ENCODE peak calls at places on chromosome 7, in eight cellular contexts. One of them, this sample, is unnamed.
A peak's percentile ranks its signal among the peaks of the same experiment; 100 is the strongest.

GRCh38 chr7:115678049-115678982 is 352.2 kb downstream of the TFEC start:
- DNase-seq in ascending aorta: no peak
- DNase-seq in lower lobe of right lung: no peak
- DNase-seq in colonic mucosa: peak; percentile 62
- DNase-seq in psoas muscle: no peak
- DNase-seq in upper lobe of right lung: no peak
- DNase-seq in heart right ventricle: no peak
- DNase-seq in fibroblast of lung: peak; percentile 75
- DNase-seq in this sample: peak; percentile 25

GRCh38 chr7:27526991-27527722 is 135.5 kb downstream of the HIBADH start:
- DNase-seq in ascending aorta: no peak
- DNase-seq in lower lobe of right lung: no peak
- DNase-seq in colonic mucosa: no peak
- DNase-seq in psoas muscle: no peak
- DNase-seq in upper lobe of right lung: no peak
- DNase-seq in heart right ventricle: no peak
- DNase-seq in fibroblast of lung: peak; percentile 41
- DNase-seq in this sample: no peak

GRCh38 chr7:2821842-2822507 is 22.1 kb downstream of the GNA12 start:
- DNase-seq in ascending aorta: no peak
- DNase-seq in lower lobe of right lung: no peak
- DNase-seq in colonic mucosa: no peak
- DNase-seq in psoas muscle: no peak
- DNase-seq in upper lobe of right lung: no peak
- DNase-seq in heart right ventricle: no peak
- DNase-seq in fibroblast of lung: peak; percentile 77
- DNase-seq in this sample: no peak

GRCh38 chr7:92988051-92988450 is 129.7 kb downstream of the SAMD9 start:
- DNase-seq in ascending aorta: no peak
- DNase-seq in lower lobe of right lung: no peak
- DNase-seq in colonic mucosa: no peak
- DNase-seq in psoas muscle: no peak
- DNase-seq in upper lobe of right lung: no peak
- DNase-seq in heart right ventricle: no peak
- DNase-seq in fibroblast of lung: peak; percentile 69
- DNase-seq in this sample: no peak

GRCh38 chr7:4730276-4730675 is 45.1 kb upstream of the AP5Z1 start:
- DNase-seq in ascending aorta: no peak
- DNase-seq in lower lobe of right lung: no peak
- DNase-seq in colonic mucosa: no peak
- DNase-seq in psoas muscle: no peak
- DNase-seq in upper lobe of right lung: no peak
- DNase-seq in heart right ventricle: no peak
- DNase-seq in fibroblast of lung: no peak
- DNase-seq in this sample: no peak

GRCh38 chr7:12089951-12090756 is 120.9 kb upstream of the TMEM106B start:
- DNase-seq in ascending aorta: no peak
- DNase-seq in lower lobe of right lung: no peak
- DNase-seq in colonic mucosa: no peak
- DNase-seq in psoas muscle: no peak
- DNase-seq in upper lobe of right lung: peak; percentile 40
- DNase-seq in heart right ventricle: no peak
- DNase-seq in fibroblast of lung: no peak
- DNase-seq in this sample: no peak

GRCh38 chr7:78130443-78131200 is 332.0 kb downstream of the PHTF2 start:
- DNase-seq in ascending aorta: no peak
- DNase-seq in lower lobe of right lung: peak; percentile 55
- DNase-seq in colonic mucosa: no peak
- DNase-seq in psoas muscle: no peak
- DNase-seq in upper lobe of right lung: peak; percentile 67
- DNase-seq in heart right ventricle: no peak
- DNase-seq in fibroblast of lung: no peak
- DNase-seq in this sample: no peak

GRCh38 chr7:18315241-18315640 is 180.3 kb upstream of the HDAC9 start:
- DNase-seq in ascending aorta: no peak
- DNase-seq in lower lobe of right lung: no peak
- DNase-seq in colonic mucosa: no peak
- DNase-seq in psoas muscle: no peak
- DNase-seq in upper lobe of right lung: no peak
- DNase-seq in heart right ventricle: no peak
- DNase-seq in fibroblast of lung: no peak
- DNase-seq in this sample: no peak

GRCh38 chr7:40099837-40100236 is 34.6 kb downstream of the MPLKIP start:
- DNase-seq in ascending aorta: no peak
- DNase-seq in lower lobe of right lung: no peak
- DNase-seq in colonic mucosa: no peak
- DNase-seq in psoas muscle: no peak
- DNase-seq in upper lobe of right lung: no peak
- DNase-seq in heart right ventricle: no peak
- DNase-seq in fibroblast of lung: no peak
- DNase-seq in this sample: no peak

GRCh38 chr7:155578016-155578415 is 31.7 kb upstream of the CNPY1 start:
- DNase-seq in ascending aorta: no peak
- DNase-seq in lower lobe of right lung: no peak
- DNase-seq in colonic mucosa: no peak
- DNase-seq in psoas muscle: no peak
- DNase-seq in upper lobe of right lung: peak; percentile 37
- DNase-seq in heart right ventricle: no peak
- DNase-seq in fibroblast of lung: no peak
- DNase-seq in this sample: no peak

GRCh38 chr7:30923774-30924413 is 12.2 kb downstream of the AQP1 start:
- DNase-seq in ascending aorta: no peak
- DNase-seq in lower lobe of right lung: peak; percentile 25
- DNase-seq in colonic mucosa: no peak
- DNase-seq in psoas muscle: no peak
- DNase-seq in upper lobe of right lung: peak; percentile 47
- DNase-seq in heart right ventricle: peak; percentile 3
- DNase-seq in fibroblast of lung: no peak
- DNase-seq in this sample: peak; percentile 30

GRCh38 chr7:29116361-29116760 is 30.0 kb downstream of the CPVL start:
- DNase-seq in ascending aorta: no peak
- DNase-seq in lower lobe of right lung: no peak
- DNase-seq in colonic mucosa: no peak
- DNase-seq in psoas muscle: no peak
- DNase-seq in upper lobe of right lung: no peak
- DNase-seq in heart right ventricle: no peak
- DNase-seq in fibroblast of lung: no peak
- DNase-seq in this sample: no peak

GRCh38 chr7:81573128-81573527 is 196.7 kb downstream of the HGF start:
- DNase-seq in ascending aorta: no peak
- DNase-seq in lower lobe of right lung: no peak
- DNase-seq in colonic mucosa: no peak
- DNase-seq in psoas muscle: no peak
- DNase-seq in upper lobe of right lung: no peak
- DNase-seq in heart right ventricle: no peak
- DNase-seq in fibroblast of lung: no peak
- DNase-seq in this sample: no peak

GRCh38 chr7:126957443-126957842 is 295.3 kb downstream of the GRM8 start:
- DNase-seq in ascending aorta: no peak
- DNase-seq in lower lobe of right lung: no peak
- DNase-seq in colonic mucosa: no peak
- DNase-seq in psoas muscle: no peak
- DNase-seq in upper lobe of right lung: no peak
- DNase-seq in heart right ventricle: no peak
- DNase-seq in fibroblast of lung: no peak
- DNase-seq in this sample: no peak

GRCh38 chr7:80960228-80960627 is 41.4 kb upstream of the SEMA3C start:
- DNase-seq in ascending aorta: no peak
- DNase-seq in lower lobe of right lung: no peak
- DNase-seq in colonic mucosa: no peak
- DNase-seq in psoas muscle: no peak
- DNase-seq in upper lobe of right lung: no peak
- DNase-seq in heart right ventricle: no peak
- DNase-seq in fibroblast of lung: peak; percentile 14
- DNase-seq in this sample: no peak

GRCh38 chr7:90212149-90212495 is 582 bp downstream of the STEAP2 start:
- DNase-seq in ascending aorta: no peak
- DNase-seq in lower lobe of right lung: no peak
- DNase-seq in colonic mucosa: peak; percentile 46
- DNase-seq in psoas muscle: no peak
- DNase-seq in upper lobe of right lung: no peak
- DNase-seq in heart right ventricle: no peak
- DNase-seq in fibroblast of lung: no peak
- DNase-seq in this sample: no peak

GRCh38 chr7:80449841-80450240 is 62.0 kb downstream of the GNAT3 start:
- DNase-seq in ascending aorta: no peak
- DNase-seq in lower lobe of right lung: no peak
- DNase-seq in colonic mucosa: no peak
- DNase-seq in psoas muscle: no peak
- DNase-seq in upper lobe of right lung: no peak
- DNase-seq in heart right ventricle: no peak
- DNase-seq in fibroblast of lung: no peak
- DNase-seq in this sample: peak; percentile 18

GRCh38 chr7:69482676-69483075 is 115.6 kb upstream of the AUTS2 start:
- DNase-seq in ascending aorta: no peak
- DNase-seq in lower lobe of right lung: no peak
- DNase-seq in colonic mucosa: no peak
- DNase-seq in psoas muscle: no peak
- DNase-seq in upper lobe of right lung: no peak
- DNase-seq in heart right ventricle: no peak
- DNase-seq in fibroblast of lung: no peak
- DNase-seq in this sample: no peak

DNA sequence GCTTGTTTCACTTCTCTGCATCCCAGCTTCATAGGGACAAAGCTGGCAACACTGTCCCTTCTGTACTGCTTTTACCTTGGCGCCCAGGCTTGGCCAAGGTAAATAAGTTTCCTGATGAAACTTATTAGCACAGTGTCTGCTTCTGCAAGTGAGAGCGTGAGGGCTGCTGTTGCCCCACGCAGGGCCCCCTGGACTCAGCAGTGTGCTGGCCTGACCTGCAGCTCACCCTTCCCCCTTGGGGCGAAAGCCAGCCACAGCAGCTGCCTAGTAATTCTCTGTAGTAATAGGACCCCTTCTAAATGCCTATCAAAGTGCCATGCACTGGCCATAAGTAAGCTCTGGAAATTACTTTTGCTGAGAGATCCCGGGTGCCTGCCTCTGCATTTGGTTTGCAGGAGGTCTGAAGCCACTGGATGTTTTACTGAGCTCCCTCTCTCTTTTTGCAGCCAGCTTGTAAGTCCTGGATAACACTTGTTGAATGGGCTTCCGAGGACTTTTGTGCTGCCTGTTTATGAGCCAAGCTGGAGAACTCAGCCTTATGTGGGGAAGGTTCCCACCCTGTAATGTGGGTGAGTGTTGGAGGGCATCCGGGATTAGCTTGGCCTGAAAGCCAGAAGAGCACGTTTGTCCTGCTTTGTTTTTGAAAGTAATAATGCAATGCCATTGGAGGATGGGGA is 294.0 kb downstream of the C7orf25 start:
- DNase-seq in ascending aorta: no peak
- DNase-seq in lower lobe of right lung: no peak
- DNase-seq in colonic mucosa: no peak
- DNase-seq in psoas muscle: no peak
- DNase-seq in upper lobe of right lung: no peak
- DNase-seq in heart right ventricle: no peak
- DNase-seq in fibroblast of lung: peak; percentile 22
- DNase-seq in this sample: no peak
- TF ChIP-seq CTCF in ascending aorta: no peak
- TF ChIP-seq CTCF in lower lobe of right lung: no peak
- TF ChIP-seq CTCF in colonic mucosa: no peak
- TF ChIP-seq CTCF in psoas muscle: no peak
- TF ChIP-seq CTCF in upper lobe of right lung: no peak
- TF ChIP-seq CTCF in heart right ventricle: no peak
- TF ChIP-seq CTCF in fibroblast of lung: peak; percentile 13
- TF ChIP-seq CTCF in this sample: no peak

GRCh38 chr7:902996-903395 is 26.6 kb downstream of the GET4 start:
- DNase-seq in ascending aorta: no peak
- DNase-seq in lower lobe of right lung: no peak
- DNase-seq in colonic mucosa: no peak
- DNase-seq in psoas muscle: no peak
- DNase-seq in upper lobe of right lung: no peak
- DNase-seq in heart right ventricle: no peak
- DNase-seq in fibroblast of lung: no peak
- DNase-seq in this sample: no peak
- H3K36me3 ChIP-seq in ascending aorta: peaks cover 9% of the 10 kb centered on the region
- H3K36me3 ChIP-seq in lower lobe of right lung: peaks cover 26% of the 10 kb centered on the region
- H3K36me3 ChIP-seq in colonic mucosa: no peaks in the 10 kb centered on the region
- H3K36me3 ChIP-seq in psoas muscle: no peaks in the 10 kb centered on the region
- H3K36me3 ChIP-seq in upper lobe of right lung: no peaks in the 10 kb centered on the region
- H3K36me3 ChIP-seq in heart right ventricle: peaks cover 16% of the 10 kb centered on the region
- H3K36me3 ChIP-seq in fibroblast of lung: peaks cover 3% of the 10 kb centered on the region
- H3K36me3 ChIP-seq in this sample: no peaks in the 10 kb centered on the region

GRCh38 chr7:44112997-44113763 is 9.0 kb downstream of the AEBP1 start:
- DNase-seq in ascending aorta: no peak
- DNase-seq in lower lobe of right lung: no peak
- DNase-seq in colonic mucosa: no peak
- DNase-seq in psoas muscle: peak; percentile 43
- DNase-seq in upper lobe of right lung: no peak
- DNase-seq in heart right ventricle: no peak
- DNase-seq in fibroblast of lung: no peak
- DNase-seq in this sample: peak; percentile 29
- TF ChIP-seq CTCF in ascending aorta: no peak
- TF ChIP-seq CTCF in lower lobe of right lung: no peak
- TF ChIP-seq CTCF in colonic mucosa: no peak
- TF ChIP-seq CTCF in psoas muscle: no peak
- TF ChIP-seq CTCF in upper lobe of right lung: no peak
- TF ChIP-seq CTCF in heart right ventricle: no peak
- TF ChIP-seq CTCF in fibroblast of lung: no peak
- TF ChIP-seq CTCF in this sample: no peak

GRCh38 chr7:128017880-128018845 is 13.1 kb downstream of the LRRC4 start:
- DNase-seq in ascending aorta: no peak
- DNase-seq in lower lobe of right lung: peak; percentile 56
- DNase-seq in colonic mucosa: no peak
- DNase-seq in psoas muscle: no peak
- DNase-seq in upper lobe of right lung: no peak
- DNase-seq in heart right ventricle: no peak
- DNase-seq in fibroblast of lung: no peak
- DNase-seq in this sample: no peak
- H3K36me3 ChIP-seq in ascending aorta: peaks cover 9% of the 10 kb centered on the region
- H3K36me3 ChIP-seq in lower lobe of right lung: no peaks in the 10 kb centered on the region
- H3K36me3 ChIP-seq in colonic mucosa: no peaks in the 10 kb centered on the region
- H3K36me3 ChIP-seq in psoas muscle: no peaks in the 10 kb centered on the region
- H3K36me3 ChIP-seq in upper lobe of right lung: peaks cover 5% of the 10 kb centered on the region
- H3K36me3 ChIP-seq in heart right ventricle: peaks cover 42% of the 10 kb centered on the region
- H3K36me3 ChIP-seq in fibroblast of lung: no peaks in the 10 kb centered on the region
- H3K36me3 ChIP-seq in this sample: no peaks in the 10 kb centered on the region

GRCh38 chr7:128404826-128405344 is 4.9 kb downstream of the IMPDH1 start:
- DNase-seq in ascending aorta: no peak
- DNase-seq in lower lobe of right lung: no peak
- DNase-seq in colonic mucosa: peak; percentile 25
- DNase-seq in psoas muscle: no peak
- DNase-seq in upper lobe of right lung: no peak
- DNase-seq in heart right ventricle: no peak
- DNase-seq in fibroblast of lung: peak; percentile 11
- DNase-seq in this sample: no peak
- TF ChIP-seq CTCF in ascending aorta: no peak
- TF ChIP-seq CTCF in lower lobe of right lung: no peak
- TF ChIP-seq CTCF in colonic mucosa: peak; percentile 18
- TF ChIP-seq CTCF in psoas muscle: no peak
- TF ChIP-seq CTCF in upper lobe of right lung: no peak
- TF ChIP-seq CTCF in heart right ventricle: no peak
- TF ChIP-seq CTCF in fibroblast of lung: peak; percentile 33
- TF ChIP-seq CTCF in this sample: no peak